ENCODE peak calls at places on chromosome 2, in four cellular contexts. O is fibroblast of pulmonary artery; N is activated naive CD8-positive, alpha-beta T cell treated with anti-CD3 and anti-CD28 coated beads, Interleukin-2, amount 50 U/mL, for 24 hours; K is kidney glomerular epithelial cell. S is an unnamed sample.

GRCh38 chr2:65458999-65459398 is 26.6 kb upstream of the SPRED2 start:
- DNase-seq in O (peak), N (no peak), K (peak), S (no peak)

GRCh38 chr2:196925445-196925767 is 1.1 kb downstream of the PGAP1 start:
- DNase-seq in O (no peak), N (no peak), K (peak), S (no peak)

GRCh38 chr2:168397629-168398028 is 58.4 kb upstream of the CERS6 start:
- DNase-seq in O (no peak), N (no peak), K (no peak), S (no peak)

GRCh38 chr2:3626118-3626816 is 31.4 kb downstream of the COLEC11 start:
- DNase-seq in O (peak), N (no peak), K (no peak), S (no peak)

GRCh38 chr2:118325556-118325955 is 237.3 kb downstream of the INSIG2 start:
- DNase-seq in O (no peak), N (no peak), K (no peak), S (no peak)

GRCh38 chr2:85112906-85113625 is 20.1 kb upstream of the TCF7L1 start:
- DNase-seq in O (no peak), N (no peak), K (peak), S (no peak)

GRCh38 chr2:173432049-173432754 is 77.5 kb downstream of the CDCA7 start:
- DNase-seq in O (no peak), N (no peak), K (no peak), S (no peak)

GRCh38 chr2:64770137-64770780 is 116.5 kb upstream of the SERTAD2 start:
- DNase-seq in O (no peak), N (no peak), K (no peak), S (no peak)

GRCh38 chr2:20997953-20998722 is 45.7 kb downstream of the APOB start:
- DNase-seq in O (no peak), N (no peak), K (no peak), S (no peak)

GRCh38 chr2:226558418-226558817 is 241.2 kb downstream of the IRS1 start:
- DNase-seq in O (no peak), N (no peak), K (no peak), S (no peak)

GRCh38 chr2:116645155-116645554 is 1169.3 kb upstream of the DDX18 start:
- DNase-seq in O (no peak), N (no peak), K (no peak), S (no peak)

GRCh38 chr2:168165418-168165817 is 82.0 kb downstream of the STK39 start:
- DNase-seq in O (peak), N (no peak), K (no peak), S (peak)

GRCh38 chr2:36562245-36562644 is 35.7 kb downstream of the FEZ2 start:
- DNase-seq in O (peak), N (no peak), K (peak), S (no peak)

GRCh38 chr2:3631851-3632659 is 25.9 kb upstream of the ALLC start:
- DNase-seq in O (no peak), N (no peak), K (no peak), S (no peak)

S was measured in stimulated activated naive B cell treated with anti-CD40 and anti-IgM and Interleukin-4, amounts not matched to agents 10 μg/mL and 1 μg/mL and 100 μg/mL, for 72 hours.